ENCODE peak calls at places on chromosome 21, in five cellular contexts. One of them, this sample, is unnamed.

GRCh38 chr21:42089093-42089631 is 18.0 kb downstream of the UMODL1 start:
- DNase-seq in GM12878: no peak
- DNase-seq in WTC11: no peak
- DNase-seq in GM23338: no peak
- DNase-seq in K562: no peak
- DNase-seq in this sample: no peak

GRCh38 chr21:28769683-28770082 is 223.0 kb downstream of the LTN1 start:
- DNase-seq in WTC11: no peak
- DNase-seq in GM23338: no peak
- DNase-seq in K562: no peak
- DNase-seq in GM12878: no peak
- DNase-seq in this sample: no peak

GRCh38 chr21:42247716-42248115 is 28.8 kb downstream of the ABCG1 start:
- DNase-seq in GM23338: no peak
- DNase-seq in WTC11: no peak
- DNase-seq in GM12878: no peak
- DNase-seq in K562: no peak
- DNase-seq in this sample: no peak

GRCh38 chr21:20388400-20388799 is 609.8 kb upstream of the NCAM2 start:
- DNase-seq in WTC11: peak
- DNase-seq in K562: no peak
- DNase-seq in GM23338: peak
- DNase-seq in GM12878: no peak
- DNase-seq in this sample: no peak

GRCh38 chr21:26806734-26807372 is 38.4 kb downstream of the ADAMTS1 start:
- DNase-seq in WTC11: no peak
- DNase-seq in GM12878: no peak
- DNase-seq in K562: no peak
- DNase-seq in GM23338: no peak
- DNase-seq in this sample: no peak

GRCh38 chr21:36697473-36698159 is 1.3 kb upstream of the SIM2 start:
- DNase-seq in GM23338: peak
- DNase-seq in GM12878: no peak
- DNase-seq in K562: no peak
- DNase-seq in WTC11: peak
- DNase-seq in this sample: no peak

GRCh38 chr21:24188511-24188910 is 1418.8 kb downstream of the MRPL39 start:
- DNase-seq in WTC11: no peak
- DNase-seq in GM12878: no peak
- DNase-seq in K562: no peak
- DNase-seq in GM23338: no peak
- DNase-seq in this sample: no peak

GRCh38 chr21:9772348-9772672 is 749.1 kb upstream of the TPTE start:
- DNase-seq in K562: no peak
- DNase-seq in GM23338: no peak
- DNase-seq in GM12878: no peak
- DNase-seq in WTC11: no peak
- DNase-seq in this sample: no peak

GRCh38 chr21:15840406-15840805 is 110.6 kb downstream of the USP25 start:
- DNase-seq in K562: no peak
- DNase-seq in GM23338: no peak
- DNase-seq in GM12878: no peak
- DNase-seq in WTC11: no peak
- DNase-seq in this sample: no peak

GRCh38 chr21:35275776-35276175 is 226.7 kb upstream of the RUNX1 start:
- DNase-seq in WTC11: no peak
- DNase-seq in K562: no peak
- DNase-seq in GM12878: no peak
- DNase-seq in GM23338: no peak
- DNase-seq in this sample: no peak

GRCh38 chr21:35273331-35273730 is 224.2 kb upstream of the RUNX1 start:
- DNase-seq in WTC11: no peak
- DNase-seq in GM12878: no peak
- DNase-seq in K562: no peak
- DNase-seq in GM23338: peak
- DNase-seq in this sample: no peak

GRCh38 chr21:35280221-35280620 is 231.1 kb upstream of the RUNX1 start:
- DNase-seq in K562: no peak
- DNase-seq in GM12878: no peak
- DNase-seq in GM23338: no peak
- DNase-seq in WTC11: no peak
- DNase-seq in this sample: no peak

GRCh38 chr21:35274090-35274489 is 225.0 kb upstream of the RUNX1 start:
- DNase-seq in GM12878: no peak
- DNase-seq in WTC11: no peak
- DNase-seq in K562: no peak
- DNase-seq in GM23338: no peak
- DNase-seq in this sample: no peak

DNA sequence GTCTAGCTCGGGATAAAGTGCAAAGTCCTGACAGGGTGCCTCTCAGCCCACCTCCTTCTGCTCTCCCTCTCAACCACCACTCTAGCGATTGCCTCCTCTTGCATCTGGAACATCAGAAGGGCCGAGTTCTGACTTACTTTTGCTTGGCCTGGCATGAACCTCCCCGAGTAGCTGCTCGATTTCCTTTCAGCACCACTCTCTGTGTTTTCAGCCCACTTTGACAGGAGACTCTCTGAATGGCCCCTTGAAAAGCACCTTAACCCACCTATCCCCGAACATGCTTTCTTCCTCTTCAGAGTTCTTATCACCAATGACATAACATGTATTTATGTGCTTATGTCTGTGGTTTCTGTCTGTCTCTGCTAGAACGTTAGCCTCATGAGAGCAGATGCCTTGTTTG is 225.8 kb upstream of the RUNX1 start:
- DNase-seq in WTC11: no peak
- DNase-seq in GM12878: no peak
- DNase-seq in K562: no peak
- DNase-seq in GM23338: no peak
- DNase-seq in this sample: no peak
- TF ChIP-seq CREB1 in WTC11: no peak
- TF ChIP-seq CREB1 in GM12878: no peak
- TF ChIP-seq CREB1 in K562: no peak
- TF ChIP-seq CREB1 in GM23338: no peak
- TF ChIP-seq CREB1 in this sample: no peak

GRCh38 chr21:32658524-32658923 is 46.3 kb upstream of the CFAP298 start:
- DNase-seq in WTC11: no peak
- DNase-seq in GM23338: no peak
- DNase-seq in K562: no peak
- DNase-seq in GM12878: no peak
- DNase-seq in this sample: peak

GRCh38 chr21:32648165-32648564 is 36.0 kb upstream of the CFAP298 start:
- DNase-seq in WTC11: no peak
- DNase-seq in GM12878: no peak
- DNase-seq in GM23338: no peak
- DNase-seq in K562: no peak
- DNase-seq in this sample: no peak

GRCh38 chr21:32653326-32653901 is 41.2 kb upstream of the CFAP298 start:
- DNase-seq in WTC11: peak
- DNase-seq in GM12878: no peak
- DNase-seq in GM23338: peak
- DNase-seq in K562: peak
- DNase-seq in this sample: peak
- TF ChIP-seq CREB1 in WTC11: no peak
- TF ChIP-seq CREB1 in GM12878: no peak
- TF ChIP-seq CREB1 in GM23338: no peak
- TF ChIP-seq CREB1 in K562: no peak
- TF ChIP-seq CREB1 in this sample: no peak

GRCh38 chr21:34865922-34866271 is 183.2 kb downstream of the RUNX1 start:
- DNase-seq in GM12878: peak
- DNase-seq in WTC11: peak
- DNase-seq in K562: no peak
- DNase-seq in GM23338: peak
- DNase-seq in this sample: peak
- TF ChIP-seq CREB1 in GM12878: peak
- TF ChIP-seq CREB1 in WTC11: no peak
- TF ChIP-seq CREB1 in K562: no peak
- TF ChIP-seq CREB1 in GM23338: peak
- TF ChIP-seq CREB1 in this sample: no peak

DNA sequence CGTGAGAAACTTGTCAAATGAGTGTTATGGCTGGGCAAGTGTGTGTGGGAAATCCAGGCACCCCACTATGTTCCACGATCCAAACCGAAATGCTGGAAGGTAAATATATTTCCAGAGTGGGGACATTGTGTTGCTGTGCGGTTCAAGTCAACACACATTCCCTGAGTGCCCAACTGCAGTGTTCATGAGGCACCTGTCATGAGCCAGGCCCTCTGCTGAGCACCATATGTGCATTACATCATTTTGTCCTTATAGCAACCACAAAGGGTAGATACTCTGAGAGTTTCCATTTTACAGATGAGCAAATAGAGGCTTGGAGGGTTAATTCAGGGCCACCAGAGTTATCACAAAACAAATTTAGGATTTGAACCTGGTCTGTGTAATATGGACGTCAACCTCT is 59.9 kb upstream of the SOD1 start:
- DNase-seq in GM12878: no peak
- DNase-seq in K562: no peak
- DNase-seq in GM23338: no peak
- DNase-seq in WTC11: no peak
- DNase-seq in this sample: no peak
- TF ChIP-seq CREB1 in GM12878: no peak
- TF ChIP-seq CREB1 in K562: no peak
- TF ChIP-seq CREB1 in GM23338: no peak
- TF ChIP-seq CREB1 in WTC11: no peak
- TF ChIP-seq CREB1 in this sample: no peak

DNA sequence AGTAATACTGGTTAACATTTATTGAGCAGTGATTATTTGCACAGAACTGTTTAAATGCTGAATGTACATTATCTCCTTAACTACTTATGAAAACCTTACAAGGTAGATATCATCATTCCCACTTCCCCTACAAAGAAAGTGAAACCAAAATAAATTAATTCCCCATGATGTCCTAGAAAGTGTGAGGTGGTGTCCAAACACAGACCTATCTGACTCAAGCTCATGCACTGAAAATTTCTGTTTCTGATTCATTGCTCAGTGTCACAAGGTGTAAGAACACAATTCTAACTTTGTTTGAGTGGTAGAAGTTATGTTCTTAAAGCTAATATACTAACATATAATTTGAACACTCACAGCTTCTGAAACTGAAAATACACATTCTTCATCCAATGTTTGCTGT is 178.7 kb downstream of the MRPL39 start:
- DNase-seq in WTC11: no peak
- DNase-seq in GM12878: no peak
- DNase-seq in GM23338: no peak
- DNase-seq in K562: no peak
- DNase-seq in this sample: no peak
- TF ChIP-seq CREB1 in WTC11: no peak
- TF ChIP-seq CREB1 in GM12878: no peak
- TF ChIP-seq CREB1 in GM23338: no peak
- TF ChIP-seq CREB1 in K562: no peak
- TF ChIP-seq CREB1 in this sample: no peak

DNA sequence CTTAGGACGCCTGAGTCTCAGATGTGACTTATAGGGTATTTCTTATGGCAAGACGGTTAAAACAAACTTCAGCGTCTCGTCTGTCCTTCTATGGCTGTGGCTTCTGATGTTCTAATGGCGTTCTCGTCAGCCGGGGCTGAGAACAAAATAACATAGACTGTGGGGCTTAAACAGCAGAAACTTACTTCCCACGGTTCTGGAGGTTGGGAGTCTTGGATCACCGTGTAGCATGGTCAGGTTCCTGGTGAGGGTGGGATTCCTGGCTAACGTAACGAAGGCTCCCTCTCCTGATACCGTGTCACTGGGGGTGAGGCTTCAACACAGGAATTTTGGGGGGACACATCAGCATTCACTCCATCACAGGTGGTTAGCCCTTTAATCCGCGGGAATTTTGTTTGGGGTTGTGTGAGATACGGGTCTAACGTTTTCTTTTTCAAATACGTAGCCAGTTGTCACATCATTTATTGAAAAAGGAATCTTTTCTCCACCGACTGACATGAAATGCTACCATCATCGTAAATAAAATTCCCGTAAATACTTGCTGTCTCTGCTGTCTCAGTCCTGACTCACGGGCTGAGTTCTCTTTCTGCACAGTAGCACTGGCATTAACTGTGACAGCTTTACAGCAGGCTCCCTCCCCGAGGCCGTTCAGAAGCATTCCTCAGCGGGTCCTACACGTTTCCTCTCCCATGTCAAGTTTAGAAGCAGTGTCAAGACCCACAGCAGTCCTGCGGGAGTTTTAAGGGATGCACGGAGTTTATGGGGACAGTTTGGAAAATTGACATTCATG is 8.1 kb upstream of the POFUT2 start:
- DNase-seq in GM12878: no peak
- DNase-seq in WTC11: no peak
- DNase-seq in K562: no peak
- DNase-seq in GM23338: no peak
- DNase-seq in this sample: no peak
- TF ChIP-seq CREB1 in GM12878: no peak
- TF ChIP-seq CREB1 in WTC11: no peak
- TF ChIP-seq CREB1 in K562: no peak
- TF ChIP-seq CREB1 in GM23338: no peak
- TF ChIP-seq CREB1 in this sample: no peak

GRCh38 chr21:46180079-46180722 is 4.1 kb downstream of the SPATC1L start:
- DNase-seq in GM12878: no peak
- DNase-seq in WTC11: no peak
- DNase-seq in K562: peak
- DNase-seq in GM23338: no peak
- DNase-seq in this sample: no peak
- TF ChIP-seq CREB1 in GM12878: no peak
- TF ChIP-seq CREB1 in WTC11: no peak
- TF ChIP-seq CREB1 in K562: no peak
- TF ChIP-seq CREB1 in GM23338: no peak
- TF ChIP-seq CREB1 in this sample: no peak

GRCh38 chr21:43306911-43307676 is 119.8 kb downstream of the SIK1 start:
- DNase-seq in WTC11: no peak
- DNase-seq in GM23338: no peak
- DNase-seq in GM12878: peak
- DNase-seq in K562: peak
- DNase-seq in this sample: peak
- TF ChIP-seq CREB1 in WTC11: no peak
- TF ChIP-seq CREB1 in GM23338: no peak
- TF ChIP-seq CREB1 in GM12878: no peak
- TF ChIP-seq CREB1 in K562: no peak
- TF ChIP-seq CREB1 in this sample: no peak

This sample was measured in HepG2.